ENCODE peak calls at places on chromosomes 11 and 22, in four cellular contexts. One of them, this sample, is unnamed.

GRCh38 chr11:128463386-128463829 is 124.0 kb downstream of the ETS1 start:
- DNase-seq in stimulated activated CD4-positive, alpha-beta T cell treated with anti-CD3 and anti-CD28 coated beads, Interleukin-12 subunit alpha, Interleukin-12 subunit beta, amount 100 ng/mL, for 24 hours: no peak
- DNase-seq in HepG2: no peak
- DNase-seq in AG09319: peak; percentile 44
- DNase-seq in this sample: no peak

GRCh38 chr11:94794287-94795168 is 26.4 kb downstream of the AMOTL1 start:
- DNase-seq in HepG2: no peak
- DNase-seq in stimulated activated CD4-positive, alpha-beta T cell treated with anti-CD3 and anti-CD28 coated beads, Interleukin-12 subunit alpha, Interleukin-12 subunit beta, amount 100 ng/mL, for 24 hours: no peak
- DNase-seq in AG09319: peak; percentile 71
- DNase-seq in this sample: no peak

GRCh38 chr11:59011672-59012071 is 72.4 kb downstream of the GLYATL1 start:
- DNase-seq in HepG2: no peak
- DNase-seq in AG09319: no peak
- DNase-seq in stimulated activated CD4-positive, alpha-beta T cell treated with anti-CD3 and anti-CD28 coated beads, Interleukin-12 subunit alpha, Interleukin-12 subunit beta, amount 100 ng/mL, for 24 hours: no peak
- DNase-seq in this sample: no peak

GRCh38 chr11:17272823-17273222 is 3.7 kb upstream of the NUCB2 start:
- DNase-seq in stimulated activated CD4-positive, alpha-beta T cell treated with anti-CD3 and anti-CD28 coated beads, Interleukin-12 subunit alpha, Interleukin-12 subunit beta, amount 100 ng/mL, for 24 hours: no peak
- DNase-seq in HepG2: no peak
- DNase-seq in AG09319: no peak
- DNase-seq in this sample: no peak

GRCh38 chr22:29313126-29314071 is 2.1 kb downstream of the RASL10A start:
- DNase-seq in stimulated activated CD4-positive, alpha-beta T cell treated with anti-CD3 and anti-CD28 coated beads, Interleukin-12 subunit alpha, Interleukin-12 subunit beta, amount 100 ng/mL, for 24 hours: no peak
- DNase-seq in HepG2: no peak
- DNase-seq in AG09319: no peak
- DNase-seq in this sample: no peak

GRCh38 chr11:27705873-27706820 is 5.9 kb upstream of the BDNF start:
- DNase-seq in HepG2: peak; percentile 20
- DNase-seq in stimulated activated CD4-positive, alpha-beta T cell treated with anti-CD3 and anti-CD28 coated beads, Interleukin-12 subunit alpha, Interleukin-12 subunit beta, amount 100 ng/mL, for 24 hours: no peak
- DNase-seq in AG09319: no peak
- DNase-seq in this sample: no peak

GRCh38 chr11:125082611-125083311 is 19.7 kb downstream of the SLC37A2 start:
- DNase-seq in HepG2: peak; percentile 50
- DNase-seq in AG09319: no peak
- DNase-seq in stimulated activated CD4-positive, alpha-beta T cell treated with anti-CD3 and anti-CD28 coated beads, Interleukin-12 subunit alpha, Interleukin-12 subunit beta, amount 100 ng/mL, for 24 hours: no peak
- DNase-seq in this sample: no peak

GRCh38 chr22:19799322-19800190 is 39.0 kb downstream of the TBX1 start:
- DNase-seq in stimulated activated CD4-positive, alpha-beta T cell treated with anti-CD3 and anti-CD28 coated beads, Interleukin-12 subunit alpha, Interleukin-12 subunit beta, amount 100 ng/mL, for 24 hours: no peak
- DNase-seq in HepG2: no peak
- DNase-seq in AG09319: peak; percentile 91
- DNase-seq in this sample: no peak

GRCh38 chr11:133801356-133801755 is 44.0 kb downstream of the SPATA19 start:
- DNase-seq in stimulated activated CD4-positive, alpha-beta T cell treated with anti-CD3 and anti-CD28 coated beads, Interleukin-12 subunit alpha, Interleukin-12 subunit beta, amount 100 ng/mL, for 24 hours: no peak
- DNase-seq in AG09319: no peak
- DNase-seq in HepG2: no peak
- DNase-seq in this sample: no peak

GRCh38 chr11:64263021-64263946 is 12.0 kb downstream of the PLCB3 start:
- DNase-seq in stimulated activated CD4-positive, alpha-beta T cell treated with anti-CD3 and anti-CD28 coated beads, Interleukin-12 subunit alpha, Interleukin-12 subunit beta, amount 100 ng/mL, for 24 hours: no peak
- DNase-seq in AG09319: no peak
- DNase-seq in HepG2: no peak
- DNase-seq in this sample: no peak

GRCh38 chr11:134537296-134537695 is 125.3 kb upstream of the B3GAT1 start:
- DNase-seq in stimulated activated CD4-positive, alpha-beta T cell treated with anti-CD3 and anti-CD28 coated beads, Interleukin-12 subunit alpha, Interleukin-12 subunit beta, amount 100 ng/mL, for 24 hours: no peak
- DNase-seq in HepG2: no peak
- DNase-seq in AG09319: no peak
- DNase-seq in this sample: no peak

GRCh38 chr22:28019360-28019759 is 100.3 kb upstream of the PITPNB start:
- DNase-seq in stimulated activated CD4-positive, alpha-beta T cell treated with anti-CD3 and anti-CD28 coated beads, Interleukin-12 subunit alpha, Interleukin-12 subunit beta, amount 100 ng/mL, for 24 hours: no peak
- DNase-seq in AG09319: no peak
- DNase-seq in HepG2: no peak
- DNase-seq in this sample: no peak

GRCh38 chr11:11461473-11461872 is 108.4 kb upstream of the CSNK2A3 start:
- DNase-seq in HepG2: no peak
- DNase-seq in stimulated activated CD4-positive, alpha-beta T cell treated with anti-CD3 and anti-CD28 coated beads, Interleukin-12 subunit alpha, Interleukin-12 subunit beta, amount 100 ng/mL, for 24 hours: no peak
- DNase-seq in AG09319: no peak
- DNase-seq in this sample: no peak

GRCh38 chr11:34358258-34358665 is 452 bp upstream of the ABTB2 start:
- DNase-seq in AG09319: no peak
- DNase-seq in stimulated activated CD4-positive, alpha-beta T cell treated with anti-CD3 and anti-CD28 coated beads, Interleukin-12 subunit alpha, Interleukin-12 subunit beta, amount 100 ng/mL, for 24 hours: no peak
- DNase-seq in HepG2: peak; percentile 75
- DNase-seq in this sample: no peak

GRCh38 chr22:49599691-49600451 is 227.8 kb downstream of the BRD1 start:
- DNase-seq in AG09319: no peak
- DNase-seq in HepG2: no peak
- DNase-seq in stimulated activated CD4-positive, alpha-beta T cell treated with anti-CD3 and anti-CD28 coated beads, Interleukin-12 subunit alpha, Interleukin-12 subunit beta, amount 100 ng/mL, for 24 hours: no peak
- DNase-seq in this sample: no peak

GRCh38 chr22:42289671-42290269 is 19.3 kb upstream of the TCF20 start:
- DNase-seq in HepG2: no peak
- DNase-seq in AG09319: no peak
- DNase-seq in stimulated activated CD4-positive, alpha-beta T cell treated with anti-CD3 and anti-CD28 coated beads, Interleukin-12 subunit alpha, Interleukin-12 subunit beta, amount 100 ng/mL, for 24 hours: no peak
- DNase-seq in this sample: no peak

GRCh38 chr11:120747801-120748484 is 236.4 kb downstream of the GRIK4 start:
- DNase-seq in HepG2: no peak
- DNase-seq in stimulated activated CD4-positive, alpha-beta T cell treated with anti-CD3 and anti-CD28 coated beads, Interleukin-12 subunit alpha, Interleukin-12 subunit beta, amount 100 ng/mL, for 24 hours: no peak
- DNase-seq in AG09319: no peak
- DNase-seq in this sample: no peak